ENCODE peak calls at places on chromosome 4, in four cellular contexts. W is HepG2, L is K562, O is GM12878. M is an unnamed sample.
A peak's percentile ranks its signal among the peaks of the same experiment; 100 is the strongest.

GRCh38 chr4:15238720-15239119 is 189.1 kb upstream of the C1QTNF7 start:
- DNase-seq in O (no peak), W (peak; percentile 5), L (peak; percentile 23), M (peak; percentile 43)

GRCh38 chr4:87051121-87051713 is 116.4 kb downstream of the AFF1 start:
- DNase-seq in L (no peak), O (no peak), W (no peak), M (no peak)

GRCh38 chr4:26288308-26288982 is 32.4 kb upstream of the RBPJ start:
- DNase-seq in L (no peak), W (no peak), O (peak; percentile 73), M (no peak)

GRCh38 chr4:8228319-8229250 is 29.5 kb downstream of the SH3TC1 start:
- DNase-seq in O (peak; percentile 76), L (peak; percentile 59), W (no peak), M (no peak)

GRCh38 chr4:114078636-114079035 is 99.2 kb upstream of the ARSJ start:
- DNase-seq in W (no peak), O (no peak), L (no peak), M (no peak)

GRCh38 chr4:22986262-22986661 is 293.5 kb downstream of the GBA3 start:
- DNase-seq in W (no peak), O (no peak), L (no peak), M (no peak)

GRCh38 chr4:173211838-173212237 is 43.2 kb downstream of the GALNT7 start:
- DNase-seq in O (no peak), L (peak; percentile 68), W (no peak), M (no peak)

GRCh38 chr4:69497886-69498395 is 2.2 kb upstream of the UGT2B4 start:
- DNase-seq in L (no peak), W (no peak), O (no peak), M (no peak)

GRCh38 chr4:879730-880079 is 52.4 kb downstream of the GAK start:
- DNase-seq in L (no peak), O (peak; percentile 35), W (no peak), M (no peak)

GRCh38 chr4:155614111-155614762 is 52.4 kb upstream of the GUCY1A1 start:
- DNase-seq in L (no peak), O (no peak), W (no peak), M (no peak)

GRCh38 chr4:169143335-169143734 is 127.4 kb downstream of the SH3RF1 start:
- DNase-seq in W (no peak), L (no peak), O (no peak), M (no peak)

GRCh38 chr4:53646792-53647191 is 55.5 kb upstream of the LNX1 start:
- DNase-seq in O (no peak), W (no peak), L (no peak), M (no peak)
- TF ChIP-seq ETV6 in O (no peak), W (no peak), L (no peak), M (no peak)

DNA sequence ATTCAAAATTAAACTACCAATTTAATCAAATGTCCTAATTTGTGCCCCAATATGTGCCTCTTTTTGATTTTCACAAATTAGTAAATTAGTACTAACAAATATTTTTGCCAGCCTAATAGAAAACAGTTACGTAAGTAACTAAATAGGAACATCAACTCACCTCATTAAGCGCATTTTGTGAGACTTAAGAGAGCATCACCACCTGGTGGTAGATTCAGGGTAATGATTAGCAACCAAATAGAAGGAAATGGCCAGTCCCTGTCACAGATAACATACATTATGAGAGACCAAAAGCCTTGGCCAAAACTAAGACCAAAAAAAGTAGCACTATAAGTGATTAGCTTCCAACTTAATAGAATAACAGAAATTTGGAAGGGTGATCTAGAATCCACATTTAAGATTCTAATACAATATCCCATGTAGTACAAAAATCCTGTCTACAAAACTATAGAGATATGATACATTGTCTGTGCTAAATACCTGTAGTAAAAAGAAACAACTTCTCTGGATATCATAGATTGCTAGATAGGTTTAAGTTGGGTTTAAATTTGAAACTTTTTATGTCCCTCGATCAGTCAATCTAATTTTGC is 46.7 kb downstream of the C4orf46 start:
- DNase-seq in L (peak; percentile 65), W (peak; percentile 53), O (peak; percentile 11), M (no peak)
- TF ChIP-seq ATF2 in L (no peak), W (no peak), O (peak; percentile 16), M (no peak)

DNA sequence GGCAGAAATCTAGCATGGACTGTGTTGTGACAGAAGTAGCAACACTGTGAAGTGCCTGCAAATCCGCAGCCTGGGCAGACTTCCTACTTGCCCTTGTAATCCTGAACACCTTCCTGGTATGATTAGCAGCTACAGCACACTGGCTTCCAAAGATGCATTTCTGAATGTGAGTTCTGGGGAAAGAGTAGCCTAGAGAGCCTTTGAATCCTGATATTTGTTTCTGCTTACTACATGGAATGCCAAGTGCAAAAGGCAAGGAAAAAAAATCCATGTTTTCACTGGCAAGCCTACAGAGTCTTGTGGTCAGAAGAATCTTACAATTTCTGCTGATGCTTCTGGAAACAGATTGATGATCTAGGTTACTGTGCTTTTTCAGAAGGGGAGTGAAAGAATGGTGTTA is 223.7 kb downstream of the COL25A1 start:
- DNase-seq in W (no peak), O (no peak), L (no peak), M (no peak)
- TF ChIP-seq ETV6 in W (no peak), O (no peak), L (no peak), M (no peak)

GRCh38 chr4:121769341-121769740 is 4.4 kb upstream of the SMIM43 start:
- DNase-seq in W (no peak), O (no peak), L (no peak), M (no peak)

GRCh38 chr4:121765941-121766538 is 1.1 kb upstream of the SMIM43 start:
- DNase-seq in W (no peak), O (no peak), L (no peak), M (no peak)

GRCh38 chr4:121764303-121764701 is 662 bp downstream of the SMIM43 start:
- DNase-seq in O (no peak), W (no peak), L (no peak), M (no peak)

GRCh38 chr4:121765368-121765705 is 373 bp upstream of the SMIM43 start:
- DNase-seq in W (no peak), L (no peak), O (no peak), M (no peak)

GRCh38 chr4:121764702-121765367 is at the start of gene SMIM43:
- DNase-seq in L (no peak), W (no peak), O (no peak), M (peak; percentile 57)
- TF ChIP-seq ATF2 in L (no peak), W (no peak), O (no peak), M (no peak)

DNA sequence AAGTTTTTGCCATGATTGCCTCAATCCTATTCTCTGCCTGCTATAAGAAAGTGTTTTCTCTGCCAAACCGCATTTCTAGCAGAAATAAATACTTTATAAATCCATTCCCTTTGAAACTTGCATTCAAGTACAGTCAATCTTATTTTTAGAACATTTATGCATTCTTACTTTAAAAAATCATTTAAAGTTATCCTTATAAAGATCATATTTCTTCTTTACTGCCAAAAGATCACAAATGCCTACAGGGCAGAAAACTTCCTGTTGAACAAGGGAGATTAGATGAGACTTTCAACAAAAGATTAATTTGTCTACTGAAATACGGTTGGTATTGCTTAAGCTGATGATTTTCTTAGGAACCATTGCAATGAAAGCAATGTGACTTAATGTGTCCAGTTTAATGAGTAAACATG is 207.2 kb upstream of the SLIT2 start:
- DNase-seq in W (no peak), L (no peak), O (no peak), M (no peak)
- TF ChIP-seq ETV6 in W (no peak), L (no peak), O (no peak), M (no peak)

DNA sequence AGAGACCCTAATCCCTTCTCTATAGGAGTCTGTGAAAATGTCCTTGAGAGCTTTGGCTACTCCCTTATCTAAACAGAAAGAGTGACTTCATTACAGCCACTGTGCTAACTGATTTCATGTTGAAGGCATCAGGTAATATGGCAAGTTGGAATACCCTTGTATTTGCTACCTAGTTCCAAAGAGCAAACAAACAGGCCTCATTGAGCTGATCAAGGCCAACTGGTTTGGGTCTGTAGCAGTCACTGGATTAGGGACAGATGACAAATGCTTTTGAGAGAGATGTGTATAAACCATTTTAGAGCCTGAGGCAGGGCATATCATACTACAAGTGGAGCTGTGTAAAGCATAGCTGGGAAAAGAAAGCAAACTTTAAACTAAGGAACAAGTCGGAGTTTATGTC is 22.9 kb upstream of the PDLIM5 start:
- DNase-seq in O (no peak), L (no peak), W (peak; percentile 96), M (no peak)
- TF ChIP-seq ATF2 in O (no peak), L (no peak), W (peak; percentile 89), M (no peak)